ENCODE peak calls at places on chromosomes 13 and 19, in seven cellular contexts. One of them, this sample, is unnamed.

GRCh38 chr13:23825179-23825578 is 64.0 kb downstream of the MIPEP start:
- DNase-seq in ascending aorta: no peak
- DNase-seq in progenitor cell of endocrine pancreas: no peak
- DNase-seq in CD4-positive, alpha-beta T cell: no peak
- DNase-seq in transverse colon: no peak
- DNase-seq in coronary artery: no peak
- DNase-seq in MM.1S: no peak
- DNase-seq in this sample: no peak

GRCh38 chr13:41500501-41500900 is 43.2 kb downstream of the RGCC start:
- DNase-seq in ascending aorta: no peak
- DNase-seq in transverse colon: peak
- DNase-seq in MM.1S: peak
- DNase-seq in coronary artery: no peak
- DNase-seq in CD4-positive, alpha-beta T cell: peak
- DNase-seq in progenitor cell of endocrine pancreas: no peak
- DNase-seq in this sample: no peak

GRCh38 chr13:72839831-72840426 is 58.0 kb downstream of the PIBF1 start:
- DNase-seq in progenitor cell of endocrine pancreas: peak
- DNase-seq in MM.1S: peak
- DNase-seq in transverse colon: peak
- DNase-seq in CD4-positive, alpha-beta T cell: peak
- DNase-seq in coronary artery: no peak
- DNase-seq in ascending aorta: no peak
- DNase-seq in this sample: no peak

GRCh38 chr13:37473035-37473434 is 125.5 kb downstream of the POSTN start:
- DNase-seq in MM.1S: no peak
- DNase-seq in transverse colon: no peak
- DNase-seq in ascending aorta: no peak
- DNase-seq in CD4-positive, alpha-beta T cell: no peak
- DNase-seq in coronary artery: no peak
- DNase-seq in progenitor cell of endocrine pancreas: no peak
- DNase-seq in this sample: no peak

GRCh38 chr13:99722931-99723330 is 221.7 kb downstream of the TM9SF2 start:
- DNase-seq in ascending aorta: no peak
- DNase-seq in transverse colon: no peak
- DNase-seq in coronary artery: no peak
- DNase-seq in MM.1S: no peak
- DNase-seq in CD4-positive, alpha-beta T cell: no peak
- DNase-seq in progenitor cell of endocrine pancreas: no peak
- DNase-seq in this sample: no peak

GRCh38 chr19:49151339-49152217 is 3.6 kb downstream of the HRC start:
- DNase-seq in progenitor cell of endocrine pancreas: peak
- DNase-seq in MM.1S: no peak
- DNase-seq in transverse colon: peak
- DNase-seq in CD4-positive, alpha-beta T cell: no peak
- DNase-seq in coronary artery: no peak
- DNase-seq in ascending aorta: peak
- DNase-seq in this sample: peak

GRCh38 chr13:99687728-99688397 is 186.6 kb downstream of the TM9SF2 start:
- DNase-seq in progenitor cell of endocrine pancreas: no peak
- DNase-seq in MM.1S: no peak
- DNase-seq in coronary artery: no peak
- DNase-seq in transverse colon: no peak
- DNase-seq in CD4-positive, alpha-beta T cell: no peak
- DNase-seq in ascending aorta: no peak
- DNase-seq in this sample: no peak

GRCh38 chr19:40575326-40575725 is 1.3 kb upstream of the SHKBP1 start:
- DNase-seq in MM.1S: no peak
- DNase-seq in progenitor cell of endocrine pancreas: no peak
- DNase-seq in ascending aorta: no peak
- DNase-seq in CD4-positive, alpha-beta T cell: no peak
- DNase-seq in transverse colon: no peak
- DNase-seq in coronary artery: no peak
- DNase-seq in this sample: no peak

GRCh38 chr13:40562975-40563349 is 103.5 kb downstream of the FOXO1 start:
- DNase-seq in coronary artery: no peak
- DNase-seq in CD4-positive, alpha-beta T cell: no peak
- DNase-seq in ascending aorta: no peak
- DNase-seq in MM.1S: no peak
- DNase-seq in progenitor cell of endocrine pancreas: no peak
- DNase-seq in transverse colon: no peak
- DNase-seq in this sample: peak

GRCh38 chr19:2488942-2489731 is 13.2 kb downstream of the GADD45B start:
- DNase-seq in CD4-positive, alpha-beta T cell: no peak
- DNase-seq in progenitor cell of endocrine pancreas: peak
- DNase-seq in ascending aorta: peak
- DNase-seq in transverse colon: peak
- DNase-seq in MM.1S: peak
- DNase-seq in coronary artery: no peak
- DNase-seq in this sample: peak

GRCh38 chr13:48892311-48892710 is 83.4 kb upstream of the FNDC3A start:
- DNase-seq in MM.1S: no peak
- DNase-seq in ascending aorta: no peak
- DNase-seq in progenitor cell of endocrine pancreas: no peak
- DNase-seq in coronary artery: no peak
- DNase-seq in CD4-positive, alpha-beta T cell: no peak
- DNase-seq in transverse colon: no peak
- DNase-seq in this sample: no peak

GRCh38 chr13:64397699-64398098 is 2832.4 kb downstream of the PCDH9 start:
- DNase-seq in ascending aorta: no peak
- DNase-seq in CD4-positive, alpha-beta T cell: no peak
- DNase-seq in transverse colon: no peak
- DNase-seq in MM.1S: no peak
- DNase-seq in coronary artery: no peak
- DNase-seq in progenitor cell of endocrine pancreas: no peak
- DNase-seq in this sample: no peak

GRCh38 chr13:32228330-32229041 is 86.7 kb downstream of the ZAR1L start:
- DNase-seq in coronary artery: no peak
- DNase-seq in MM.1S: no peak
- DNase-seq in CD4-positive, alpha-beta T cell: no peak
- DNase-seq in transverse colon: no peak
- DNase-seq in ascending aorta: no peak
- DNase-seq in progenitor cell of endocrine pancreas: no peak
- DNase-seq in this sample: no peak

GRCh38 chr13:80577951-80578670 is 237.2 kb upstream of the SPRY2 start:
- DNase-seq in ascending aorta: no peak
- DNase-seq in CD4-positive, alpha-beta T cell: no peak
- DNase-seq in coronary artery: no peak
- DNase-seq in transverse colon: no peak
- DNase-seq in MM.1S: no peak
- DNase-seq in progenitor cell of endocrine pancreas: no peak
- DNase-seq in this sample: no peak

GRCh38 chr19:29806098-29806866 is 5.5 kb upstream of the CCNE1 start:
- DNase-seq in progenitor cell of endocrine pancreas: no peak
- DNase-seq in MM.1S: no peak
- DNase-seq in CD4-positive, alpha-beta T cell: no peak
- DNase-seq in transverse colon: no peak
- DNase-seq in ascending aorta: no peak
- DNase-seq in coronary artery: no peak
- DNase-seq in this sample: no peak

GRCh38 chr19:10835754-10836477 is at the start of gene TMED1:
- DNase-seq in transverse colon: peak
- DNase-seq in coronary artery: peak
- DNase-seq in MM.1S: peak
- DNase-seq in CD4-positive, alpha-beta T cell: peak
- DNase-seq in progenitor cell of endocrine pancreas: peak
- DNase-seq in ascending aorta: peak
- DNase-seq in this sample: peak
- TF ChIP-seq CTCF in transverse colon: peak
- TF ChIP-seq CTCF in coronary artery: no peak
- TF ChIP-seq CTCF in MM.1S: no peak
- TF ChIP-seq CTCF in CD4-positive, alpha-beta T cell: no peak
- TF ChIP-seq CTCF in progenitor cell of endocrine pancreas: peak
- TF ChIP-seq CTCF in ascending aorta: peak
- TF ChIP-seq CTCF in this sample: no peak

GRCh38 chr13:110885966-110886365 is 28.9 kb downstream of the ANKRD10 start:
- DNase-seq in progenitor cell of endocrine pancreas: no peak
- DNase-seq in CD4-positive, alpha-beta T cell: no peak
- DNase-seq in transverse colon: no peak
- DNase-seq in ascending aorta: no peak
- DNase-seq in MM.1S: no peak
- DNase-seq in coronary artery: no peak
- DNase-seq in this sample: no peak
- TF ChIP-seq CTCF in progenitor cell of endocrine pancreas: peak
- TF ChIP-seq CTCF in CD4-positive, alpha-beta T cell: no peak
- TF ChIP-seq CTCF in transverse colon: no peak
- TF ChIP-seq CTCF in ascending aorta: no peak
- TF ChIP-seq CTCF in MM.1S: no peak
- TF ChIP-seq CTCF in coronary artery: no peak
- TF ChIP-seq CTCF in this sample: no peak

DNA sequence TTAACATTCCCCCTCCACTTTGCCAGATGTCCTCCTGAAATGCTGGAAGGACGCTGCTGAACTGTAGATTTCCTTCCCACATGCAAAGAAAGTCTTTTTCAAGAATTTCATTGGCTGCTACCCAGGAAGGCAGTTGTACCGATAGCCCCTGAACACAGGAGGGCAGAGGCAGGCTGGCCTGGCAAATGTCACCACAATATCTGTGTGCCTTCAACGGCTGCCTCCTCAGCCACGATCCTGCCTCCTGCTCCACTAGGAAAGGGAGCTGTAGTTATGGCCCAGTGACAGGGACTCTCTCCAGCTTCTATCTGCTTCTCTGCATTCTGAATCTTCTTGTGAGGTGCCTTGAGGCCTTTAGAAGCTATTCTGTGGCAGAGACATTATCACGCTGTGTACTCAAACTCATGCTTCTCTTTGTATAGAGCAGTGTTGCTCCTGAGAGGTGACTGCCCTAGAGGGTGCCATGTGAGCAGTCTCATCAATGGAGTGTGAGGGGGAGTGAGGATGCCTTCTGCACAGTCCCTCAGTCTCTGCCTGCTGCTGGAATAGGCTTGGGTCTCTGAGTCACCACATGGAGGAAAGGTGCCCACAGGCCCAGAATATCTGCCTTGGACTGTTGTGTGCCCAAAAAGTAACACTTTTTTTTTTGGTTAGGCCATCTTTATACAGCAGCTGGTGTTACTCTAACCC is 279.8 kb downstream of the DNAJC15 start:
- DNase-seq in transverse colon: peak
- DNase-seq in CD4-positive, alpha-beta T cell: no peak
- DNase-seq in progenitor cell of endocrine pancreas: peak
- DNase-seq in ascending aorta: no peak
- DNase-seq in coronary artery: no peak
- DNase-seq in MM.1S: peak
- DNase-seq in this sample: no peak
- TF ChIP-seq CTCF in transverse colon: peak
- TF ChIP-seq CTCF in CD4-positive, alpha-beta T cell: no peak
- TF ChIP-seq CTCF in progenitor cell of endocrine pancreas: peak
- TF ChIP-seq CTCF in ascending aorta: peak
- TF ChIP-seq CTCF in coronary artery: no peak
- TF ChIP-seq CTCF in MM.1S: peak
- TF ChIP-seq CTCF in this sample: no peak

GRCh38 chr19:47357788-47358680 is 8.9 kb downstream of the DHX34 start:
- DNase-seq in CD4-positive, alpha-beta T cell: no peak
- DNase-seq in transverse colon: no peak
- DNase-seq in ascending aorta: no peak
- DNase-seq in progenitor cell of endocrine pancreas: no peak
- DNase-seq in MM.1S: no peak
- DNase-seq in coronary artery: no peak
- DNase-seq in this sample: no peak
- TF ChIP-seq CTCF in CD4-positive, alpha-beta T cell: no peak
- TF ChIP-seq CTCF in transverse colon: no peak
- TF ChIP-seq CTCF in ascending aorta: no peak
- TF ChIP-seq CTCF in progenitor cell of endocrine pancreas: peak
- TF ChIP-seq CTCF in MM.1S: peak
- TF ChIP-seq CTCF in coronary artery: no peak
- TF ChIP-seq CTCF in this sample: no peak

GRCh38 chr19:50258918-50259372 is 55.5 kb downstream of the MYH14 start:
- DNase-seq in MM.1S: no peak
- DNase-seq in transverse colon: peak
- DNase-seq in coronary artery: no peak
- DNase-seq in ascending aorta: no peak
- DNase-seq in progenitor cell of endocrine pancreas: no peak
- DNase-seq in CD4-positive, alpha-beta T cell: no peak
- DNase-seq in this sample: no peak
- TF ChIP-seq CTCF in MM.1S: peak
- TF ChIP-seq CTCF in transverse colon: peak
- TF ChIP-seq CTCF in coronary artery: no peak
- TF ChIP-seq CTCF in ascending aorta: peak
- TF ChIP-seq CTCF in progenitor cell of endocrine pancreas: peak
- TF ChIP-seq CTCF in CD4-positive, alpha-beta T cell: no peak
- TF ChIP-seq CTCF in this sample: no peak

GRCh38 chr19:3547301-3547731 is 8.3 kb downstream of the TEKTIP1 start:
- DNase-seq in progenitor cell of endocrine pancreas: no peak
- DNase-seq in coronary artery: no peak
- DNase-seq in CD4-positive, alpha-beta T cell: peak
- DNase-seq in MM.1S: no peak
- DNase-seq in ascending aorta: no peak
- DNase-seq in transverse colon: no peak
- DNase-seq in this sample: no peak
- TF ChIP-seq CTCF in progenitor cell of endocrine pancreas: peak
- TF ChIP-seq CTCF in coronary artery: peak
- TF ChIP-seq CTCF in CD4-positive, alpha-beta T cell: peak
- TF ChIP-seq CTCF in MM.1S: peak
- TF ChIP-seq CTCF in ascending aorta: peak
- TF ChIP-seq CTCF in transverse colon: peak
- TF ChIP-seq CTCF in this sample: no peak

GRCh38 chr19:45764487-45764886 is 4.6 kb downstream of the SIX5 start:
- DNase-seq in ascending aorta: no peak
- DNase-seq in CD4-positive, alpha-beta T cell: no peak
- DNase-seq in MM.1S: no peak
- DNase-seq in coronary artery: no peak
- DNase-seq in transverse colon: no peak
- DNase-seq in progenitor cell of endocrine pancreas: no peak
- DNase-seq in this sample: no peak
- TF ChIP-seq CTCF in ascending aorta: no peak
- TF ChIP-seq CTCF in CD4-positive, alpha-beta T cell: no peak
- TF ChIP-seq CTCF in MM.1S: no peak
- TF ChIP-seq CTCF in coronary artery: no peak
- TF ChIP-seq CTCF in transverse colon: no peak
- TF ChIP-seq CTCF in progenitor cell of endocrine pancreas: peak
- TF ChIP-seq CTCF in this sample: no peak

DNA sequence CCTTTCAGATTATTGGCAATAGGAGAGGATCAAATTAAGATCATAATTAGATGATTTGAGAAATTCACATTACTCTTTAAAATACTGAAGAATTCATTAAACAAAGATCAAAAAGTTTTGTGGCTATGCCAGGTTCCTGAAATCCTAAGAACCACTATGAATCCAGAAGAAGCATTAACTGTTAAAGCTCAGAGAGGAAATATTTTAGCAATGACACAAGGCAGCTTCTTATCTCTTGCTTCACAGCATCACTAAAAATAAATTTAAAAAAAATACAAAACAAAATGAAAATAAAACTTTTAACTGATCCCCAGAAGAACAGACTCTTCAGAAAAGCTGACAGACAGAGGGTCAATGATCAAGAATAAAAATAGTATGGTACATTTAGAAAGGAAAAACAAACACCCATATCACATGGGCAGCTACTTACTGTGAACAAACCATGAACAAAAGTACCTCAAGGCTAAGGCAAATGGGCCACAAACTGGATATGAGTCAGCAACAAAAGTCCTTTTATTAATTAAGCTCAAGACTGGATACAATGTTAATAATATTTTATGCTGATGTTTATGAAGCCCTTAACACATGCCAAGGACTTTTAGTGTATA is 19.6 kb downstream of the RNF6 start:
- DNase-seq in ascending aorta: no peak
- DNase-seq in transverse colon: no peak
- DNase-seq in CD4-positive, alpha-beta T cell: no peak
- DNase-seq in MM.1S: no peak
- DNase-seq in progenitor cell of endocrine pancreas: no peak
- DNase-seq in coronary artery: no peak
- DNase-seq in this sample: no peak
- TF ChIP-seq CTCF in ascending aorta: no peak
- TF ChIP-seq CTCF in transverse colon: no peak
- TF ChIP-seq CTCF in CD4-positive, alpha-beta T cell: no peak
- TF ChIP-seq CTCF in MM.1S: no peak
- TF ChIP-seq CTCF in progenitor cell of endocrine pancreas: no peak
- TF ChIP-seq CTCF in coronary artery: no peak
- TF ChIP-seq CTCF in this sample: no peak